ENCODE peak calls at places on chromosomes 4 and X, in eight cellular contexts. Z, W, N, C, M, A, J and G are unnamed samples.

GRCh38 chr4:83212041-83212851 is 72.4 kb downstream of the COQ2 start:
- DNase-seq in J (peak; percentile 29), C (no peak), M (no peak), W (no peak), Z (no peak), N (no peak), A (no peak), G (peak; percentile 78)

GRCh38 chr4:159504634-159505033 is 401.8 kb downstream of the RAPGEF2 start:
- DNase-seq in C (no peak), M (no peak), W (peak; percentile 58), A (peak; percentile 58), J (no peak), Z (no peak), N (no peak), G (peak; percentile 59)

GRCh38 chr4:56764775-56765174 is 56.7 kb downstream of the SPINK2 start:
- DNase-seq in A (peak; percentile 18), C (no peak), J (no peak), Z (no peak), W (no peak), M (no peak), N (no peak), G (peak; percentile 51)

GRCh38 chr4:86108152-86108551 is 251.7 kb downstream of the MAPK10 start:
- DNase-seq in N (no peak), M (no peak), C (no peak), A (peak; percentile 29), Z (no peak), J (no peak), W (no peak), G (no peak)

GRCh38 chr4:128334256-128334655 is 46.6 kb upstream of the PGRMC2 start:
- DNase-seq in C (no peak), M (no peak), J (no peak), A (no peak), Z (no peak), N (no peak), W (no peak), G (no peak)

GRCh38 chr4:11605597-11605996 is 176.9 kb upstream of the HS3ST1 start:
- DNase-seq in Z (peak; percentile 45), J (no peak), N (no peak), W (no peak), C (no peak), M (no peak), A (peak; percentile 30), G (peak; percentile 31)

GRCh38 chr4:93475730-93476129 is 352.8 kb upstream of the ATOH1 start:
- DNase-seq in N (no peak), Z (peak; percentile 6), M (no peak), C (no peak), J (no peak), A (no peak), W (peak; percentile 2), G (no peak)

GRCh38 chr4:174316546-174316945 is 32.8 kb downstream of the CEP44 start:
- DNase-seq in A (no peak), C (no peak), J (no peak), Z (no peak), W (peak; percentile 16), N (no peak), M (no peak), G (no peak)

GRCh38 chr4:177323416-177323815 is 13.7 kb downstream of the NEIL3 start:
- DNase-seq in A (no peak), Z (no peak), N (no peak), C (no peak), W (no peak), J (no peak), M (no peak), G (no peak)

GRCh38 chr4:8736083-8736825 is 135.4 kb downstream of the HMX1 start:
- DNase-seq in C (no peak), M (no peak), N (no peak), Z (no peak), W (no peak), J (no peak), A (no peak), G (no peak)

GRCh38 chr4:13535118-13535517 is 9.2 kb downstream of the NKX3-2 start:
- DNase-seq in M (no peak), Z (no peak), J (no peak), A (no peak), W (no peak), C (no peak), N (no peak), G (no peak)

GRCh38 chr4:173420821-173421220 is 21.9 kb upstream of the SCRG1 start:
- DNase-seq in C (no peak), Z (no peak), W (peak; percentile 39), A (no peak), J (no peak), N (no peak), M (no peak), G (peak; percentile 40)

GRCh38 chrX:109590176-109590575 is 34.8 kb downstream of the KCNE5 start:
- DNase-seq in C (no peak), A (no peak), J (no peak), W (no peak), Z (no peak), M (no peak), N (no peak), G (no peak)

GRCh38 chrX:51608766-51609165 is 9.9 kb downstream of the CENPVL3 start:
- DNase-seq in Z (no peak), J (no peak), M (no peak), C (no peak), N (no peak), A (peak; percentile 38), W (no peak), G (peak; percentile 37)

GRCh38 chr4:179415016-179415841 is 1973.0 kb upstream of the AGA start:
- DNase-seq in Z (peak; percentile 53), A (no peak), M (no peak), W (peak; percentile 47), N (no peak), J (no peak), C (no peak), G (no peak)

GRCh38 chr4:139552908-139553307 is 3.1 kb downstream of the SETD7 start:
- DNase-seq in J (no peak), N (peak; percentile 20), C (no peak), Z (no peak), A (peak; percentile 41), W (no peak), M (no peak), G (no peak)

GRCh38 chrX:337331-337831 is 18.8 kb upstream of the GTPBP6 start:
- DNase-seq in A (no peak), Z (no peak), J (no peak), N (no peak), M (no peak), C (no peak), W (no peak), G (no peak)

GRCh38 chr4:72319596-72319995 is 249.4 kb downstream of the ADAMTS3 start:
- DNase-seq in M (no peak), W (no peak), N (peak; percentile 19), A (peak; percentile 81), Z (no peak), J (no peak), C (no peak), G (peak; percentile 23)

GRCh38 chrX:14899607-14900006 is 26.4 kb downstream of the MOSPD2 start:
- DNase-seq in J (no peak), W (peak; percentile 39), M (no peak), N (no peak), A (peak; percentile 73), C (no peak), Z (peak; percentile 47), G (peak; percentile 23)

GRCh38 chr4:36285784-36286480 is 4.5 kb downstream of the DTHD1 start:
- DNase-seq in C (no peak), N (no peak), Z (no peak), W (no peak), M (peak; percentile 33), A (peak; percentile 2), J (peak; percentile 22), G (no peak)

GRCh38 chrX:116285506-116285905 is 115.0 kb downstream of the AGTR2 start:
- DNase-seq in C (no peak), W (no peak), Z (no peak), N (no peak), M (no peak), J (no peak), A (peak; percentile 25), G (no peak)

GRCh38 chrX:40960041-40960440 is 125.2 kb upstream of the USP9X start:
- DNase-seq in N (no peak), C (no peak), W (no peak), M (no peak), A (no peak), J (no peak), Z (peak; percentile 72), G (peak; percentile 28)

GRCh38 chr4:132605551-132605950 is 543.5 kb upstream of the PCDH10 start:
- DNase-seq in J (no peak), N (no peak), M (no peak), Z (no peak), A (no peak), C (no peak), W (no peak), G (no peak)

GRCh38 chr4:182578402-182578801 is 335.2 kb downstream of the TENM3 start:
- DNase-seq in W (peak; percentile 77), J (no peak), N (no peak), C (no peak), A (peak; percentile 42), M (no peak), Z (peak; percentile 42), G (peak; percentile 17)

GRCh38 chr4:7158081-7158750 is 34.1 kb upstream of the SORCS2 start:
- DNase-seq in N (no peak), M (no peak), A (no peak), J (no peak), Z (no peak), W (no peak), C (peak; percentile 45), G (no peak)

GRCh38 chr4:76987685-76988084 is 38.1 kb downstream of the SEPTIN11 start:
- DNase-seq in M (no peak), W (no peak), N (no peak), A (no peak), C (no peak), J (no peak), Z (no peak), G (peak; percentile 55)

GRCh38 chr4:39335566-39335965 is 30.6 kb downstream of the RFC1 start:
- DNase-seq in J (no peak), Z (no peak), A (no peak), W (no peak), N (no peak), C (no peak), M (no peak), G (no peak)